ENCODE peak calls at places on chromosome 14, in seven cellular contexts. P, C, F, H, G, A and U are unnamed samples.

GRCh38 chr14:43204816-43205215 is 1302.3 kb downstream of the FSCB start:
- DNase-seq in P (no peak), C (no peak), F (no peak), H (no peak), G (no peak), A (no peak), U (no peak)

GRCh38 chr14:89033756-89034155 is 209.3 kb downstream of the TTC8 start:
- DNase-seq in P (no peak), C (no peak), F (no peak), H (no peak), G (no peak), A (no peak), U (peak)

GRCh38 chr14:30587141-30587540 is 28.2 kb downstream of the G2E3 start:
- DNase-seq in P (no peak), C (no peak), F (no peak), H (no peak), G (no peak), A (no peak), U (no peak)

GRCh38 chr14:72790887-72791566 is 102.9 kb downstream of the DPF3 start:
- DNase-seq in P (no peak), C (no peak), F (no peak), H (no peak), G (no peak), A (no peak), U (no peak)

GRCh38 chr14:65073605-65074201 is 28.6 kb downstream of the MAX start:
- DNase-seq in P (no peak), C (no peak), F (peak), H (no peak), G (no peak), A (no peak), U (peak)

GRCh38 chr14:66539034-66539433 is 31.1 kb downstream of the GPHN start:
- DNase-seq in P (no peak), C (no peak), F (no peak), H (peak), G (peak), A (no peak), U (no peak)

GRCh38 chr14:74478996-74479635 is 14.0 kb downstream of the NPC2 start:
- DNase-seq in P (no peak), C (no peak), F (peak), H (peak), G (no peak), A (no peak), U (peak)

GRCh38 chr14:45633220-45633984 is 380.4 kb upstream of the MIS18BP1 start:
- DNase-seq in P (no peak), C (no peak), F (no peak), H (no peak), G (no peak), A (no peak), U (peak)

GRCh38 chr14:80621701-80622100 is 319.8 kb downstream of the CEP128 start:
- DNase-seq in P (peak), C (no peak), F (peak), H (no peak), G (no peak), A (no peak), U (no peak)

GRCh38 chr14:70655110-70655826 is 13.6 kb downstream of the TTC9 start:
- DNase-seq in P (no peak), C (no peak), F (no peak), H (no peak), G (peak), A (no peak), U (no peak)

GRCh38 chr14:53808042-53808441 is 148.6 kb downstream of the BMP4 start:
- DNase-seq in P (no peak), C (no peak), F (no peak), H (no peak), G (no peak), A (no peak), U (no peak)

GRCh38 chr14:98799891-98800290 is 472.1 kb downstream of the BCL11B start:
- DNase-seq in P (no peak), C (no peak), F (no peak), H (no peak), G (no peak), A (no peak), U (no peak)

GRCh38 chr14:92783813-92784431 is 10.2 kb upstream of the GOLGA5 start:
- DNase-seq in P (peak), C (peak), F (peak), H (peak), G (no peak), A (no peak), U (peak)

GRCh38 chr14:32941668-32942065 is 3.0 kb downstream of the NPAS3 start:
- DNase-seq in P (no peak), C (no peak), F (no peak), H (no peak), G (no peak), A (no peak), U (no peak)

GRCh38 chr14:75011356-75012097 is 8.8 kb downstream of the EIF2B2 start:
- DNase-seq in P (no peak), C (no peak), F (no peak), H (no peak), G (no peak), A (no peak), U (no peak)

GRCh38 chr14:101955695-101956161 is 8.6 kb upstream of the DYNC1H1 start:
- DNase-seq in P (no peak), C (no peak), F (no peak), H (no peak), G (no peak), A (no peak), U (no peak)

GRCh38 chr14:105537580-105538474 is 11.4 kb downstream of the TMEM121 start:
- DNase-seq in P (no peak), C (peak), F (no peak), H (peak), G (no peak), A (no peak), U (peak)

GRCh38 chr14:98114122-98114895 is 1157.7 kb downstream of the BCL11B start:
- DNase-seq in P (no peak), C (no peak), F (no peak), H (no peak), G (no peak), A (no peak), U (no peak)

GRCh38 chr14:24060984-24061913 is 9.4 kb downstream of the CARMIL3 start:
- DNase-seq in P (no peak), C (no peak), F (no peak), H (peak), G (no peak), A (no peak), U (no peak)

GRCh38 chr14:26444745-26445144 is 153.1 kb downstream of the NOVA1 start:
- DNase-seq in P (no peak), C (no peak), F (no peak), H (no peak), G (no peak), A (no peak), U (no peak)

GRCh38 chr14:103867523-103867953 is 20.2 kb upstream of the PPP1R13B start:
- DNase-seq in P (no peak), C (no peak), F (no peak), H (peak), G (no peak), A (no peak), U (no peak)

GRCh38 chr14:51294951-51295350 is 54.9 kb downstream of the TMX1 start:
- DNase-seq in P (no peak), C (no peak), F (no peak), H (peak), G (no peak), A (no peak), U (no peak)

GRCh38 chr14:69044965-69045555 is 66.0 kb upstream of the ACTN1 start:
- DNase-seq in P (no peak), C (no peak), F (no peak), H (no peak), G (no peak), A (no peak), U (no peak)
- TF ChIP-seq JUND in P (no peak), C (no peak), F (no peak), H (no peak), G (no peak), A (no peak), U (no peak)

GRCh38 chr14:58455593-58456265 is 28.2 kb downstream of the KIAA0586 start:
- DNase-seq in P (no peak), C (no peak), F (no peak), H (no peak), G (no peak), A (peak), U (peak)
- TF ChIP-seq JUND in P (no peak), C (no peak), F (no peak), H (no peak), G (no peak), A (no peak), U (no peak)

DNA sequence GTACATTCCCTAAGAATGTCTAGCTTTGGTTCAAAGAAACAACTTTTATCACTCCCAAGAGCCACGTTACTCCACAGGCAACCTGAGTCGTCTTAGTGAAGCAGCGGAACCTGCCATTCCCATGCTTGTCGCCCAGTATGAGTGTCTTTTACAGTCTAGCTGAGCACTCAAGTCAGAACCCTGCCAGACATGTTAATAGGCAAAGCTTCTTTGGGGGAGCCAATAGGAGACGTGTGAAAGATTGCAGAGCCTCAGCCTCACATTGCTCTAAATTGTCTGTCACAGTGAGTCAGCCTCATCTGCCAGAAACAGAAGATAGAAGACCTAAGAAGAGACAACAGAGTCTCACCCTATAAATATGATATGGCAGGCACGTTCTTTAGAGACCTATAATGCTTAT is 541.6 kb upstream of the FLRT2 start:
- DNase-seq in P (no peak), C (no peak), F (no peak), H (no peak), G (no peak), A (no peak), U (no peak)
- TF ChIP-seq JUND in P (no peak), C (no peak), F (no peak), H (no peak), G (no peak), A (no peak), U (no peak)

DNA sequence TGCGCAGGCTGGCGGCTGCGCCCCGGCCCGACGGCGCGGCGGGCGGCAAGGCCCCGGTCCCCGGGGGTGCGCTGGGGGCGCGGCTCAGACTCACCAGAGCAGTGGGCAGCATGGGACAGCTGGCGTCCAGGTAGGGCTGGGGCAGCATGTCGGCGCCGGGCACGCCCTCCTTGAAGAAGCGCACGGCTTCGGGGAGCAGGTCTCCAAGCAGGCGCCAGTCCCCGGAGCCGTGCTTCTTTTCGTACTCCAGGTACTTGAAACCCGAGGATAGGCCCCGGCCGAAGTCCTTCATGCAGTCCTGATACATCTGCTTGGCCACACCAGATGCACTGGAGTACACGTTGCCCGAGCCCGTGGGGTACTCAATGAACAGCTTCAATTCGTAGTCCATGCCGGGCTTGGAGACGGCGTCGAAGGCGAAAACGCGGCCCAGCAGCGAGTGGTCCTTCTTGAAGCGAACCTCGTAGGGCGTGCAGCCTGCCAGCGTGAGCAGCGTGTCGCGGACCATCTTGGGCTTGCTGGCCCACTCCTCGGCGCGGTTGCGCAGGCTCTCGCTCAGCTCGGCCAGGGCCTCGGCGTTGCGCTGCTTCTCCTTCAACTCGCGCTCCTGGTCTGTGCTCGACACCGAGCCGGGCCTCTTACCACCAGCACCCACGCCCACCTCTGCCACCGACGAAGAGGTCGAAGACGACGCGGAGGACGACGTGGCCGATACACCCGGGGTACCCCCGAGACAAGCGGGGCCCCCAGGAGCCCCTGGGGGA is 2.2 kb downstream of the IRF2BPL start:
- DNase-seq in P (no peak), C (no peak), F (no peak), H (peak), G (no peak), A (no peak), U (no peak)
- TF ChIP-seq JUND in P (no peak), C (no peak), F (no peak), H (no peak), G (no peak), A (no peak), U (no peak)

DNA sequence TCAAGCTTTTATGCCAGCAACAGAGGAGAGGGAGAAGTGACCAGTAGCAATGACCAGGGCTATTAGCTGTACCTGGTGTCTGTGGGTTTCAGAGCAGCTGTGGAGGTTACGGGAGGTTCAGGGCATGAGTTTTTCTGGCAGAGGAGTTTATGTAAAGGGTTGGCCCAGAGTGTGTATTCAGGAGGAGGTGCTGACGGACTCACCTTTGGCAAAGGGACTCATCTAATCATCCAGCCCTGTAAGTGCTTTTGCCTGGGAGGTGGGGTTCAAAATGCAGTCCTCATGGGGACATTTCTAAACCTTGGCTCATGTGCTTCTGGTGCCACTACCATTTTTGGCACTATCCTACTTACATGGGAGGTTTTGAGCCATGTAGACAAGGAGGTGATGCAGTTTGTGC is 95.3 kb downstream of the DAD1 start:
- DNase-seq in P (no peak), C (no peak), F (no peak), H (no peak), G (no peak), A (no peak), U (no peak)
- TF ChIP-seq JUND in P (no peak), C (no peak), F (no peak), H (no peak), G (no peak), A (no peak), U (no peak)

GRCh38 chr14:100115726-100116125 is 43.7 kb downstream of the DEGS2 start:
- DNase-seq in P (no peak), C (no peak), F (no peak), H (no peak), G (no peak), A (no peak), U (no peak)

GRCh38 chr14:100115236-100115635 is 44.2 kb downstream of the DEGS2 start:
- DNase-seq in P (no peak), C (no peak), F (no peak), H (no peak), G (no peak), A (no peak), U (no peak)

GRCh38 chr14:100117026-100117425 is 42.4 kb downstream of the DEGS2 start:
- DNase-seq in P (no peak), C (no peak), F (no peak), H (no peak), G (no peak), A (no peak), U (no peak)

GRCh38 chr14:100116134-100116533 is 43.3 kb downstream of the DEGS2 start:
- DNase-seq in P (no peak), C (no peak), F (no peak), H (no peak), G (no peak), A (no peak), U (no peak)

DNA sequence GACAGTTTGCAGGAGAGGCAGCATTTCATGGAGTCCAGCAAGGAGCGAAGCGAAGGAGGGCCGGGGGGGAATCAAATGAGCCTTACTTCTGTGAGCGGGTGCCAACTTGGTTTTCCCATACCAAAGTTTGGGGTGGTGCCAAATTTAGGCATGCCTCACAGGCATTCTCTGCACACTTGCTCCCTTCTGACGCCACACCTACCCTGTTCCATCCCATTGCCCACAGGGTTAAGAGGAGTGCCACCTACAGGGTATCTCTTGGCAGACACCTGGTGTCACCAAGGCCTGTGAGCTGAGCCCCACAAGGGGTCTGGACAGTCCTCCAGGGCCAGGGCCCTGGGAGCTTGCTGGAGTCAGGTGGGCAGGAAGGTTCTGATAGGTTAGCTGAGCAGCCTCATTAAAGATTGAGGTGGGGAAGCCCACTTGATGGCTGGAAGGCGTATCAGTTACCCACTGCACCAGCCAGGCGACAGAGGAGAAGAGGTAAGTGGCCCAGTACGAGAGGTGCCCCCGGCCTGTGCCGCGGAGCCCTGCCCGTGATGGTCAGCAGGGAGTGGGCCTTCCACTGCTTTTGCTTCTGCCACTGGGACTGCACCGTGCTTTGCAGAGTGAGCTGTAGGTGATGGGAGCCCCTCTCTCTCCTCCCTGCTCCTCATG is 45.2 kb downstream of the DEGS2 start:
- DNase-seq in P (no peak), C (no peak), F (no peak), H (no peak), G (no peak), A (no peak), U (no peak)
- TF ChIP-seq JUND in P (no peak), C (no peak), F (no peak), H (no peak), G (no peak), A (no peak), U (no peak)